ENCODE peak calls at places on chromosome 20, in six cellular contexts. One of them, this sample, is unnamed.

GRCh38 chr20:56983813-56984212 is 282.6 kb downstream of the BMP7 start:
- DNase-seq in PC-3: no peak
- DNase-seq in H1: no peak
- DNase-seq in DND-41: no peak
- DNase-seq in IMR-90: no peak
- DNase-seq in fibroblast of lung: no peak
- DNase-seq in this sample: no peak

GRCh38 chr20:17014217-17014616 is 212.6 kb upstream of the PCSK2 start:
- DNase-seq in fibroblast of lung: no peak
- DNase-seq in H1: no peak
- DNase-seq in DND-41: no peak
- DNase-seq in PC-3: no peak
- DNase-seq in IMR-90: no peak
- DNase-seq in this sample: peak

GRCh38 chr20:37833172-37833915 is 69.6 kb upstream of the VSTM2L start:
- DNase-seq in IMR-90: no peak
- DNase-seq in PC-3: no peak
- DNase-seq in H1: no peak
- DNase-seq in fibroblast of lung: no peak
- DNase-seq in DND-41: no peak
- DNase-seq in this sample: no peak

GRCh38 chr20:60718743-60719142 is 533.3 kb upstream of the CDH4 start:
- DNase-seq in DND-41: peak
- DNase-seq in fibroblast of lung: no peak
- DNase-seq in PC-3: no peak
- DNase-seq in IMR-90: no peak
- DNase-seq in H1: no peak
- DNase-seq in this sample: no peak

GRCh38 chr20:58271596-58272460 is 37.7 kb upstream of the RAB22A start:
- DNase-seq in IMR-90: peak
- DNase-seq in DND-41: no peak
- DNase-seq in H1: no peak
- DNase-seq in PC-3: no peak
- DNase-seq in fibroblast of lung: peak
- DNase-seq in this sample: peak

GRCh38 chr20:40511478-40511877 is 177.6 kb downstream of the MAFB start:
- DNase-seq in DND-41: no peak
- DNase-seq in IMR-90: no peak
- DNase-seq in fibroblast of lung: peak
- DNase-seq in PC-3: no peak
- DNase-seq in H1: no peak
- DNase-seq in this sample: no peak

GRCh38 chr20:14775778-14776177 is 438.4 kb upstream of the FLRT3 start:
- DNase-seq in DND-41: no peak
- DNase-seq in H1: no peak
- DNase-seq in IMR-90: no peak
- DNase-seq in PC-3: peak
- DNase-seq in fibroblast of lung: peak
- DNase-seq in this sample: no peak

GRCh38 chr20:61933951-61934715 is 131.5 kb downstream of the TAF4 start:
- DNase-seq in PC-3: no peak
- DNase-seq in DND-41: no peak
- DNase-seq in fibroblast of lung: no peak
- DNase-seq in H1: peak
- DNase-seq in IMR-90: no peak
- DNase-seq in this sample: no peak

GRCh38 chr20:53097371-53097770 is 125.2 kb downstream of the TSHZ2 start:
- DNase-seq in IMR-90: no peak
- DNase-seq in DND-41: no peak
- DNase-seq in fibroblast of lung: no peak
- DNase-seq in PC-3: no peak
- DNase-seq in H1: no peak
- DNase-seq in this sample: peak

GRCh38 chr20:10111144-10111771 is 76.5 kb downstream of the ANKEF1 start:
- DNase-seq in DND-41: no peak
- DNase-seq in H1: no peak
- DNase-seq in fibroblast of lung: no peak
- DNase-seq in PC-3: peak
- DNase-seq in IMR-90: no peak
- DNase-seq in this sample: no peak

GRCh38 chr20:60224914-60225313 is 266.7 kb downstream of the CDH26 start:
- DNase-seq in PC-3: peak
- DNase-seq in fibroblast of lung: peak
- DNase-seq in IMR-90: no peak
- DNase-seq in H1: no peak
- DNase-seq in DND-41: peak
- DNase-seq in this sample: peak

GRCh38 chr20:32040142-32040953 is 11.7 kb upstream of the HCK start:
- DNase-seq in fibroblast of lung: no peak
- DNase-seq in IMR-90: no peak
- DNase-seq in DND-41: no peak
- DNase-seq in PC-3: no peak
- DNase-seq in H1: no peak
- DNase-seq in this sample: no peak

GRCh38 chr20:58228103-58228483 is 360 bp downstream of the ANKRD60 start:
- DNase-seq in H1: no peak
- DNase-seq in fibroblast of lung: peak
- DNase-seq in IMR-90: peak
- DNase-seq in DND-41: no peak
- DNase-seq in PC-3: no peak
- DNase-seq in this sample: no peak

GRCh38 chr20:21684671-21685070 is 20.8 kb upstream of the PAX1 start:
- DNase-seq in H1: no peak
- DNase-seq in IMR-90: no peak
- DNase-seq in fibroblast of lung: no peak
- DNase-seq in DND-41: no peak
- DNase-seq in PC-3: no peak
- DNase-seq in this sample: no peak

GRCh38 chr20:44646641-44647274 is 4.7 kb downstream of the ADA start:
- DNase-seq in PC-3: peak
- DNase-seq in DND-41: peak
- DNase-seq in fibroblast of lung: peak
- DNase-seq in H1: no peak
- DNase-seq in IMR-90: peak
- DNase-seq in this sample: no peak

GRCh38 chr20:58179432-58180099 is 48.9 kb downstream of the ANKRD60 start:
- DNase-seq in PC-3: peak
- DNase-seq in H1: peak
- DNase-seq in DND-41: peak
- DNase-seq in IMR-90: no peak
- DNase-seq in fibroblast of lung: peak
- DNase-seq in this sample: peak

GRCh38 chr20:63440366-63440955 is 32.0 kb downstream of the KCNQ2 start:
- DNase-seq in H1: no peak
- DNase-seq in fibroblast of lung: no peak
- DNase-seq in PC-3: no peak
- DNase-seq in DND-41: no peak
- DNase-seq in IMR-90: no peak
- DNase-seq in this sample: no peak

GRCh38 chr20:32482251-32483220 is 102.6 kb downstream of the NOL4L start:
- DNase-seq in DND-41: peak
- DNase-seq in PC-3: peak
- DNase-seq in H1: no peak
- DNase-seq in fibroblast of lung: no peak
- DNase-seq in IMR-90: no peak
- DNase-seq in this sample: peak

GRCh38 chr20:57087102-57087501 is 179.3 kb downstream of the BMP7 start:
- DNase-seq in IMR-90: no peak
- DNase-seq in DND-41: no peak
- DNase-seq in fibroblast of lung: no peak
- DNase-seq in PC-3: peak
- DNase-seq in H1: no peak
- DNase-seq in this sample: no peak

GRCh38 chr20:41044409-41045062 is 15.9 kb downstream of the TOP1 start:
- DNase-seq in PC-3: no peak
- DNase-seq in H1: no peak
- DNase-seq in DND-41: no peak
- DNase-seq in IMR-90: no peak
- DNase-seq in fibroblast of lung: no peak
- DNase-seq in this sample: no peak

GRCh38 chr20:10079964-10080363 is 45.2 kb downstream of the ANKEF1 start:
- DNase-seq in DND-41: no peak
- DNase-seq in H1: no peak
- DNase-seq in PC-3: peak
- DNase-seq in IMR-90: peak
- DNase-seq in fibroblast of lung: peak
- DNase-seq in this sample: no peak

GRCh38 chr20:32621071-32621913 is 36.2 kb upstream of the NOL4L start:
- DNase-seq in IMR-90: no peak
- DNase-seq in H1: no peak
- DNase-seq in DND-41: no peak
- DNase-seq in fibroblast of lung: no peak
- DNase-seq in PC-3: no peak
- DNase-seq in this sample: peak

GRCh38 chr20:38119446-38119845 is 45.6 kb downstream of the TGM2 start:
- DNase-seq in H1: no peak
- DNase-seq in PC-3: no peak
- DNase-seq in DND-41: no peak
- DNase-seq in IMR-90: no peak
- DNase-seq in fibroblast of lung: no peak
- DNase-seq in this sample: no peak

GRCh38 chr20:41038878-41039404 is 10.3 kb downstream of the TOP1 start:
- DNase-seq in DND-41: no peak
- DNase-seq in H1: no peak
- DNase-seq in fibroblast of lung: no peak
- DNase-seq in IMR-90: no peak
- DNase-seq in PC-3: no peak
- DNase-seq in this sample: no peak

GRCh38 chr20:2793471-2793870 is 7.0 kb downstream of the CPXM1 start:
- DNase-seq in fibroblast of lung: no peak
- DNase-seq in PC-3: no peak
- DNase-seq in H1: no peak
- DNase-seq in DND-41: no peak
- DNase-seq in IMR-90: no peak
- DNase-seq in this sample: no peak

GRCh38 chr20:13396036-13396435 is 175.0 kb downstream of the ISM1 start:
- DNase-seq in IMR-90: peak
- DNase-seq in H1: no peak
- DNase-seq in fibroblast of lung: no peak
- DNase-seq in DND-41: no peak
- DNase-seq in PC-3: no peak
- DNase-seq in this sample: no peak

GRCh38 chr20:36349384-36350170 is 43.4 kb downstream of the DLGAP4 start:
- DNase-seq in fibroblast of lung: no peak
- DNase-seq in DND-41: no peak
- DNase-seq in IMR-90: no peak
- DNase-seq in H1: no peak
- DNase-seq in PC-3: peak
- DNase-seq in this sample: peak

GRCh38 chr20:62362590-62362940 is 4.5 kb downstream of the LAMA5 start:
- DNase-seq in fibroblast of lung: no peak
- DNase-seq in PC-3: no peak
- DNase-seq in DND-41: no peak
- DNase-seq in H1: no peak
- DNase-seq in IMR-90: no peak
- DNase-seq in this sample: no peak

GRCh38 chr20:60857708-60858107 is 394.4 kb upstream of the CDH4 start:
- DNase-seq in fibroblast of lung: peak
- DNase-seq in DND-41: no peak
- DNase-seq in PC-3: no peak
- DNase-seq in H1: no peak
- DNase-seq in IMR-90: peak
- DNase-seq in this sample: no peak

GRCh38 chr20:35561268-35561667 is 19.4 kb downstream of the ERGIC3 start:
- DNase-seq in H1: no peak
- DNase-seq in PC-3: peak
- DNase-seq in fibroblast of lung: peak
- DNase-seq in IMR-90: peak
- DNase-seq in DND-41: peak
- DNase-seq in this sample: peak

GRCh38 chr20:59958123-59958522 is at the start of gene CDH26:
- DNase-seq in DND-41: no peak
- DNase-seq in IMR-90: no peak
- DNase-seq in fibroblast of lung: no peak
- DNase-seq in PC-3: no peak
- DNase-seq in H1: no peak
- DNase-seq in this sample: no peak

GRCh38 chr20:21102252-21102609 is 3.9 kb downstream of the LINC00237 start:
- DNase-seq in H1: no peak
- DNase-seq in fibroblast of lung: no peak
- DNase-seq in PC-3: no peak
- DNase-seq in IMR-90: no peak
- DNase-seq in DND-41: no peak
- DNase-seq in this sample: peak

GRCh38 chr20:23003077-23003476 is 32.0 kb upstream of the SSTR4 start:
- DNase-seq in PC-3: no peak
- DNase-seq in fibroblast of lung: no peak
- DNase-seq in IMR-90: no peak
- DNase-seq in DND-41: no peak
- DNase-seq in H1: no peak
- DNase-seq in this sample: no peak

GRCh38 chr20:50224052-50224451 is 33.4 kb downstream of the CEBPB start:
- DNase-seq in PC-3: no peak
- DNase-seq in H1: no peak
- DNase-seq in fibroblast of lung: no peak
- DNase-seq in IMR-90: no peak
- DNase-seq in DND-41: no peak
- DNase-seq in this sample: no peak
- H2AFZ ChIP-seq in PC-3: no peak
- H2AFZ ChIP-seq in H1: peak
- H2AFZ ChIP-seq in fibroblast of lung: no peak
- H2AFZ ChIP-seq in IMR-90: peak
- H2AFZ ChIP-seq in DND-41: no peak
- H2AFZ ChIP-seq in this sample: no peak

GRCh38 chr20:1392443-1392692 is 486 bp downstream of the FKBP1A start:
- DNase-seq in DND-41: no peak
- DNase-seq in H1: no peak
- DNase-seq in PC-3: no peak
- DNase-seq in IMR-90: no peak
- DNase-seq in fibroblast of lung: no peak
- DNase-seq in this sample: no peak
- H2AFZ ChIP-seq in DND-41: peak
- H2AFZ ChIP-seq in H1: no peak
- H2AFZ ChIP-seq in PC-3: no peak
- H2AFZ ChIP-seq in IMR-90: peak
- H2AFZ ChIP-seq in fibroblast of lung: no peak
- H2AFZ ChIP-seq in this sample: no peak

GRCh38 chr20:25251558-25251957 is 3.7 kb downstream of the PYGB start:
- DNase-seq in DND-41: no peak
- DNase-seq in IMR-90: no peak
- DNase-seq in PC-3: no peak
- DNase-seq in fibroblast of lung: no peak
- DNase-seq in H1: no peak
- DNase-seq in this sample: peak
- H2AFZ ChIP-seq in DND-41: no peak
- H2AFZ ChIP-seq in IMR-90: no peak
- H2AFZ ChIP-seq in PC-3: no peak
- H2AFZ ChIP-seq in fibroblast of lung: no peak
- H2AFZ ChIP-seq in H1: no peak
- H2AFZ ChIP-seq in this sample: no peak

DNA sequence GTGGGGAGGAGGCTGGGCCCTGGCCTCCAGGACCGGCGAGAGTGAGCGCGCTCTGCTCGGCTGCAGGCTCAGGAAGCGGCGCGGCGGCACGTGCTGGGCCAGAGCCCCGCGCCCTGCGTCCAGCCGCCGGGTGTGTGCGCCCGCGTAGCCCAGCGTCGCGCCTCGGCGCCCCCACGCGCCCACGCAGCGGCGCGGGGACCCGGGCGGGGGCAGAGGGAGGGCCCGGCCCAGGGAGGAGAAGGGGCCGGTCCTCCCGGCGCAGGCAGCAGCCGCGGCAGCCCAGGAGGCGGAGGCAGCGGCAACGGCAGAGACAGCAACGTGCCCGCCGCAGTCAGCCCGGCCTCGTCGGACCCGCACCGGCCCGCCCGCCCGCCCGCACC is at the start of gene EYA2:
- DNase-seq in H1: no peak
- DNase-seq in DND-41: no peak
- DNase-seq in IMR-90: peak
- DNase-seq in PC-3: no peak
- DNase-seq in fibroblast of lung: no peak
- DNase-seq in this sample: peak
- H2AFZ ChIP-seq in H1: peak
- H2AFZ ChIP-seq in DND-41: no peak
- H2AFZ ChIP-seq in IMR-90: peak
- H2AFZ ChIP-seq in PC-3: no peak
- H2AFZ ChIP-seq in fibroblast of lung: no peak
- H2AFZ ChIP-seq in this sample: no peak

This sample was measured in SK-N-SH.